ENCODE peak calls at places on chromosomes 11 and 22, in eight cellular contexts. One of them, this sample, is unnamed.

GRCh38 chr11:122746050-122746478 is 90.5 kb downstream of the UBASH3B start:
- ATAC-seq in effector memory CD8-positive, alpha-beta T cell: peak
- ATAC-seq in T-cell: peak
- ATAC-seq in stimulated activated effector memory CD8-positive, alpha-beta T cell treated with anti-CD3 and anti-CD28 coated beads, Interleukin-12 subunit alpha, Interleukin-12 subunit beta, amount 100 ng/mL, for 72 hours: peak
- ATAC-seq in aorta: no peak
- ATAC-seq in activated CD8-positive, alpha-beta memory T cell treated with anti-CD3 and anti-CD28 coated beads, Interleukin-2, amount 10 ng/mL, durations not matched to agents 7 days and 5 days: peak
- ATAC-seq in stimulated activated naive B cell treated with anti-CD40 and anti-IgM and Interleukin-4, amounts not matched to agents 10 μg/mL and 1 μg/mL and 100 μg/mL, for 72 hours: peak
- ATAC-seq in CD8-positive, alpha-beta T cell: peak
- ATAC-seq in this sample: peak

GRCh38 chr11:20671856-20672546 is 2.6 kb downstream of the NELL1 start:
- ATAC-seq in T-cell: no peak
- ATAC-seq in stimulated activated effector memory CD8-positive, alpha-beta T cell treated with anti-CD3 and anti-CD28 coated beads, Interleukin-12 subunit alpha, Interleukin-12 subunit beta, amount 100 ng/mL, for 72 hours: no peak
- ATAC-seq in effector memory CD8-positive, alpha-beta T cell: no peak
- ATAC-seq in stimulated activated naive B cell treated with anti-CD40 and anti-IgM and Interleukin-4, amounts not matched to agents 10 μg/mL and 1 μg/mL and 100 μg/mL, for 72 hours: no peak
- ATAC-seq in aorta: no peak
- ATAC-seq in activated CD8-positive, alpha-beta memory T cell treated with anti-CD3 and anti-CD28 coated beads, Interleukin-2, amount 10 ng/mL, durations not matched to agents 7 days and 5 days: no peak
- ATAC-seq in CD8-positive, alpha-beta T cell: no peak
- ATAC-seq in this sample: no peak

GRCh38 chr22:49667236-49667635 is 160.4 kb downstream of the BRD1 start:
- ATAC-seq in effector memory CD8-positive, alpha-beta T cell: peak
- ATAC-seq in stimulated activated naive B cell treated with anti-CD40 and anti-IgM and Interleukin-4, amounts not matched to agents 10 μg/mL and 1 μg/mL and 100 μg/mL, for 72 hours: no peak
- ATAC-seq in activated CD8-positive, alpha-beta memory T cell treated with anti-CD3 and anti-CD28 coated beads, Interleukin-2, amount 10 ng/mL, durations not matched to agents 7 days and 5 days: no peak
- ATAC-seq in CD8-positive, alpha-beta T cell: no peak
- ATAC-seq in aorta: no peak
- ATAC-seq in stimulated activated effector memory CD8-positive, alpha-beta T cell treated with anti-CD3 and anti-CD28 coated beads, Interleukin-12 subunit alpha, Interleukin-12 subunit beta, amount 100 ng/mL, for 72 hours: no peak
- ATAC-seq in T-cell: peak
- ATAC-seq in this sample: no peak

GRCh38 chr22:38170469-38170868 is 11.2 kb downstream of the PLA2G6 start:
- ATAC-seq in aorta: no peak
- ATAC-seq in stimulated activated naive B cell treated with anti-CD40 and anti-IgM and Interleukin-4, amounts not matched to agents 10 μg/mL and 1 μg/mL and 100 μg/mL, for 72 hours: no peak
- ATAC-seq in effector memory CD8-positive, alpha-beta T cell: no peak
- ATAC-seq in T-cell: no peak
- ATAC-seq in stimulated activated effector memory CD8-positive, alpha-beta T cell treated with anti-CD3 and anti-CD28 coated beads, Interleukin-12 subunit alpha, Interleukin-12 subunit beta, amount 100 ng/mL, for 72 hours: no peak
- ATAC-seq in activated CD8-positive, alpha-beta memory T cell treated with anti-CD3 and anti-CD28 coated beads, Interleukin-2, amount 10 ng/mL, durations not matched to agents 7 days and 5 days: no peak
- ATAC-seq in CD8-positive, alpha-beta T cell: no peak
- ATAC-seq in this sample: no peak

GRCh38 chr11:34330653-34331052 is 27.2 kb downstream of the ABTB2 start:
- ATAC-seq in activated CD8-positive, alpha-beta memory T cell treated with anti-CD3 and anti-CD28 coated beads, Interleukin-2, amount 10 ng/mL, durations not matched to agents 7 days and 5 days: no peak
- ATAC-seq in aorta: no peak
- ATAC-seq in stimulated activated effector memory CD8-positive, alpha-beta T cell treated with anti-CD3 and anti-CD28 coated beads, Interleukin-12 subunit alpha, Interleukin-12 subunit beta, amount 100 ng/mL, for 72 hours: no peak
- ATAC-seq in CD8-positive, alpha-beta T cell: no peak
- ATAC-seq in effector memory CD8-positive, alpha-beta T cell: no peak
- ATAC-seq in T-cell: no peak
- ATAC-seq in stimulated activated naive B cell treated with anti-CD40 and anti-IgM and Interleukin-4, amounts not matched to agents 10 μg/mL and 1 μg/mL and 100 μg/mL, for 72 hours: no peak
- ATAC-seq in this sample: no peak

GRCh38 chr11:129861702-129862107 is 33.7 kb downstream of the NFRKB start:
- ATAC-seq in aorta: peak
- ATAC-seq in stimulated activated effector memory CD8-positive, alpha-beta T cell treated with anti-CD3 and anti-CD28 coated beads, Interleukin-12 subunit alpha, Interleukin-12 subunit beta, amount 100 ng/mL, for 72 hours: no peak
- ATAC-seq in activated CD8-positive, alpha-beta memory T cell treated with anti-CD3 and anti-CD28 coated beads, Interleukin-2, amount 10 ng/mL, durations not matched to agents 7 days and 5 days: no peak
- ATAC-seq in CD8-positive, alpha-beta T cell: no peak
- ATAC-seq in effector memory CD8-positive, alpha-beta T cell: no peak
- ATAC-seq in stimulated activated naive B cell treated with anti-CD40 and anti-IgM and Interleukin-4, amounts not matched to agents 10 μg/mL and 1 μg/mL and 100 μg/mL, for 72 hours: no peak
- ATAC-seq in T-cell: no peak
- ATAC-seq in this sample: peak

GRCh38 chr11:94525933-94526332 is 13.7 kb downstream of the C11orf97 start:
- ATAC-seq in activated CD8-positive, alpha-beta memory T cell treated with anti-CD3 and anti-CD28 coated beads, Interleukin-2, amount 10 ng/mL, durations not matched to agents 7 days and 5 days: no peak
- ATAC-seq in aorta: no peak
- ATAC-seq in effector memory CD8-positive, alpha-beta T cell: no peak
- ATAC-seq in CD8-positive, alpha-beta T cell: no peak
- ATAC-seq in stimulated activated effector memory CD8-positive, alpha-beta T cell treated with anti-CD3 and anti-CD28 coated beads, Interleukin-12 subunit alpha, Interleukin-12 subunit beta, amount 100 ng/mL, for 72 hours: no peak
- ATAC-seq in stimulated activated naive B cell treated with anti-CD40 and anti-IgM and Interleukin-4, amounts not matched to agents 10 μg/mL and 1 μg/mL and 100 μg/mL, for 72 hours: no peak
- ATAC-seq in T-cell: no peak
- ATAC-seq in this sample: peak

GRCh38 chr22:29328566-29329500 is 13.3 kb upstream of the RASL10A start:
- ATAC-seq in aorta: no peak
- ATAC-seq in stimulated activated naive B cell treated with anti-CD40 and anti-IgM and Interleukin-4, amounts not matched to agents 10 μg/mL and 1 μg/mL and 100 μg/mL, for 72 hours: no peak
- ATAC-seq in effector memory CD8-positive, alpha-beta T cell: no peak
- ATAC-seq in T-cell: no peak
- ATAC-seq in stimulated activated effector memory CD8-positive, alpha-beta T cell treated with anti-CD3 and anti-CD28 coated beads, Interleukin-12 subunit alpha, Interleukin-12 subunit beta, amount 100 ng/mL, for 72 hours: no peak
- ATAC-seq in CD8-positive, alpha-beta T cell: no peak
- ATAC-seq in activated CD8-positive, alpha-beta memory T cell treated with anti-CD3 and anti-CD28 coated beads, Interleukin-2, amount 10 ng/mL, durations not matched to agents 7 days and 5 days: no peak
- ATAC-seq in this sample: no peak

GRCh38 chr11:111412293-111412692 is 33.2 kb upstream of the POU2AF1 start:
- ATAC-seq in CD8-positive, alpha-beta T cell: no peak
- ATAC-seq in stimulated activated effector memory CD8-positive, alpha-beta T cell treated with anti-CD3 and anti-CD28 coated beads, Interleukin-12 subunit alpha, Interleukin-12 subunit beta, amount 100 ng/mL, for 72 hours: no peak
- ATAC-seq in aorta: no peak
- ATAC-seq in effector memory CD8-positive, alpha-beta T cell: no peak
- ATAC-seq in stimulated activated naive B cell treated with anti-CD40 and anti-IgM and Interleukin-4, amounts not matched to agents 10 μg/mL and 1 μg/mL and 100 μg/mL, for 72 hours: no peak
- ATAC-seq in activated CD8-positive, alpha-beta memory T cell treated with anti-CD3 and anti-CD28 coated beads, Interleukin-2, amount 10 ng/mL, durations not matched to agents 7 days and 5 days: no peak
- ATAC-seq in T-cell: no peak
- ATAC-seq in this sample: no peak

GRCh38 chr11:97964332-97965004 is 1056.3 kb upstream of the CNTN5 start:
- ATAC-seq in T-cell: no peak
- ATAC-seq in stimulated activated effector memory CD8-positive, alpha-beta T cell treated with anti-CD3 and anti-CD28 coated beads, Interleukin-12 subunit alpha, Interleukin-12 subunit beta, amount 100 ng/mL, for 72 hours: no peak
- ATAC-seq in CD8-positive, alpha-beta T cell: no peak
- ATAC-seq in aorta: no peak
- ATAC-seq in stimulated activated naive B cell treated with anti-CD40 and anti-IgM and Interleukin-4, amounts not matched to agents 10 μg/mL and 1 μg/mL and 100 μg/mL, for 72 hours: no peak
- ATAC-seq in activated CD8-positive, alpha-beta memory T cell treated with anti-CD3 and anti-CD28 coated beads, Interleukin-2, amount 10 ng/mL, durations not matched to agents 7 days and 5 days: no peak
- ATAC-seq in effector memory CD8-positive, alpha-beta T cell: no peak
- ATAC-seq in this sample: no peak

GRCh38 chr11:67060111-67060522 is 3.5 kb downstream of the RHOD start:
- ATAC-seq in stimulated activated naive B cell treated with anti-CD40 and anti-IgM and Interleukin-4, amounts not matched to agents 10 μg/mL and 1 μg/mL and 100 μg/mL, for 72 hours: no peak
- ATAC-seq in T-cell: no peak
- ATAC-seq in CD8-positive, alpha-beta T cell: no peak
- ATAC-seq in aorta: no peak
- ATAC-seq in stimulated activated effector memory CD8-positive, alpha-beta T cell treated with anti-CD3 and anti-CD28 coated beads, Interleukin-12 subunit alpha, Interleukin-12 subunit beta, amount 100 ng/mL, for 72 hours: no peak
- ATAC-seq in effector memory CD8-positive, alpha-beta T cell: no peak
- ATAC-seq in activated CD8-positive, alpha-beta memory T cell treated with anti-CD3 and anti-CD28 coated beads, Interleukin-2, amount 10 ng/mL, durations not matched to agents 7 days and 5 days: no peak
- ATAC-seq in this sample: no peak

GRCh38 chr11:44893250-44894216 is 57.1 kb downstream of the TP53I11 start:
- ATAC-seq in effector memory CD8-positive, alpha-beta T cell: no peak
- ATAC-seq in aorta: peak
- ATAC-seq in stimulated activated naive B cell treated with anti-CD40 and anti-IgM and Interleukin-4, amounts not matched to agents 10 μg/mL and 1 μg/mL and 100 μg/mL, for 72 hours: no peak
- ATAC-seq in activated CD8-positive, alpha-beta memory T cell treated with anti-CD3 and anti-CD28 coated beads, Interleukin-2, amount 10 ng/mL, durations not matched to agents 7 days and 5 days: peak
- ATAC-seq in CD8-positive, alpha-beta T cell: no peak
- ATAC-seq in stimulated activated effector memory CD8-positive, alpha-beta T cell treated with anti-CD3 and anti-CD28 coated beads, Interleukin-12 subunit alpha, Interleukin-12 subunit beta, amount 100 ng/mL, for 72 hours: no peak
- ATAC-seq in T-cell: no peak
- ATAC-seq in this sample: no peak

GRCh38 chr11:2201542-2201941 is 29.9 kb upstream of the TH start:
- ATAC-seq in effector memory CD8-positive, alpha-beta T cell: no peak
- ATAC-seq in T-cell: no peak
- ATAC-seq in stimulated activated naive B cell treated with anti-CD40 and anti-IgM and Interleukin-4, amounts not matched to agents 10 μg/mL and 1 μg/mL and 100 μg/mL, for 72 hours: no peak
- ATAC-seq in activated CD8-positive, alpha-beta memory T cell treated with anti-CD3 and anti-CD28 coated beads, Interleukin-2, amount 10 ng/mL, durations not matched to agents 7 days and 5 days: no peak
- ATAC-seq in aorta: no peak
- ATAC-seq in CD8-positive, alpha-beta T cell: no peak
- ATAC-seq in stimulated activated effector memory CD8-positive, alpha-beta T cell treated with anti-CD3 and anti-CD28 coated beads, Interleukin-12 subunit alpha, Interleukin-12 subunit beta, amount 100 ng/mL, for 72 hours: no peak
- ATAC-seq in this sample: no peak

GRCh38 chr11:83078269-83078668 is 6.6 kb upstream of the RAB30 start:
- ATAC-seq in stimulated activated naive B cell treated with anti-CD40 and anti-IgM and Interleukin-4, amounts not matched to agents 10 μg/mL and 1 μg/mL and 100 μg/mL, for 72 hours: no peak
- ATAC-seq in activated CD8-positive, alpha-beta memory T cell treated with anti-CD3 and anti-CD28 coated beads, Interleukin-2, amount 10 ng/mL, durations not matched to agents 7 days and 5 days: no peak
- ATAC-seq in stimulated activated effector memory CD8-positive, alpha-beta T cell treated with anti-CD3 and anti-CD28 coated beads, Interleukin-12 subunit alpha, Interleukin-12 subunit beta, amount 100 ng/mL, for 72 hours: no peak
- ATAC-seq in aorta: no peak
- ATAC-seq in CD8-positive, alpha-beta T cell: no peak
- ATAC-seq in effector memory CD8-positive, alpha-beta T cell: no peak
- ATAC-seq in T-cell: no peak
- ATAC-seq in this sample: no peak

GRCh38 chr11:134815404-134815803 is 403.4 kb upstream of the B3GAT1 start:
- ATAC-seq in T-cell: no peak
- ATAC-seq in activated CD8-positive, alpha-beta memory T cell treated with anti-CD3 and anti-CD28 coated beads, Interleukin-2, amount 10 ng/mL, durations not matched to agents 7 days and 5 days: no peak
- ATAC-seq in CD8-positive, alpha-beta T cell: no peak
- ATAC-seq in stimulated activated naive B cell treated with anti-CD40 and anti-IgM and Interleukin-4, amounts not matched to agents 10 μg/mL and 1 μg/mL and 100 μg/mL, for 72 hours: no peak
- ATAC-seq in aorta: no peak
- ATAC-seq in stimulated activated effector memory CD8-positive, alpha-beta T cell treated with anti-CD3 and anti-CD28 coated beads, Interleukin-12 subunit alpha, Interleukin-12 subunit beta, amount 100 ng/mL, for 72 hours: peak
- ATAC-seq in effector memory CD8-positive, alpha-beta T cell: no peak
- ATAC-seq in this sample: no peak

GRCh38 chr11:867856-868358 is 25.3 kb downstream of the TSPAN4 start:
- ATAC-seq in T-cell: no peak
- ATAC-seq in aorta: no peak
- ATAC-seq in stimulated activated effector memory CD8-positive, alpha-beta T cell treated with anti-CD3 and anti-CD28 coated beads, Interleukin-12 subunit alpha, Interleukin-12 subunit beta, amount 100 ng/mL, for 72 hours: no peak
- ATAC-seq in stimulated activated naive B cell treated with anti-CD40 and anti-IgM and Interleukin-4, amounts not matched to agents 10 μg/mL and 1 μg/mL and 100 μg/mL, for 72 hours: no peak
- ATAC-seq in effector memory CD8-positive, alpha-beta T cell: no peak
- ATAC-seq in CD8-positive, alpha-beta T cell: no peak
- ATAC-seq in activated CD8-positive, alpha-beta memory T cell treated with anti-CD3 and anti-CD28 coated beads, Interleukin-2, amount 10 ng/mL, durations not matched to agents 7 days and 5 days: no peak
- ATAC-seq in this sample: no peak

GRCh38 chr22:41899992-41900651 is 14.8 kb downstream of the SHISA8 start:
- ATAC-seq in stimulated activated effector memory CD8-positive, alpha-beta T cell treated with anti-CD3 and anti-CD28 coated beads, Interleukin-12 subunit alpha, Interleukin-12 subunit beta, amount 100 ng/mL, for 72 hours: no peak
- ATAC-seq in aorta: no peak
- ATAC-seq in effector memory CD8-positive, alpha-beta T cell: no peak
- ATAC-seq in CD8-positive, alpha-beta T cell: no peak
- ATAC-seq in activated CD8-positive, alpha-beta memory T cell treated with anti-CD3 and anti-CD28 coated beads, Interleukin-2, amount 10 ng/mL, durations not matched to agents 7 days and 5 days: no peak
- ATAC-seq in T-cell: no peak
- ATAC-seq in stimulated activated naive B cell treated with anti-CD40 and anti-IgM and Interleukin-4, amounts not matched to agents 10 μg/mL and 1 μg/mL and 100 μg/mL, for 72 hours: no peak
- ATAC-seq in this sample: no peak

GRCh38 chr11:112050721-112051120 is 23.1 kb downstream of the PIH1D2 start:
- ATAC-seq in T-cell: no peak
- ATAC-seq in effector memory CD8-positive, alpha-beta T cell: no peak
- ATAC-seq in stimulated activated effector memory CD8-positive, alpha-beta T cell treated with anti-CD3 and anti-CD28 coated beads, Interleukin-12 subunit alpha, Interleukin-12 subunit beta, amount 100 ng/mL, for 72 hours: no peak
- ATAC-seq in CD8-positive, alpha-beta T cell: no peak
- ATAC-seq in activated CD8-positive, alpha-beta memory T cell treated with anti-CD3 and anti-CD28 coated beads, Interleukin-2, amount 10 ng/mL, durations not matched to agents 7 days and 5 days: no peak
- ATAC-seq in aorta: no peak
- ATAC-seq in stimulated activated naive B cell treated with anti-CD40 and anti-IgM and Interleukin-4, amounts not matched to agents 10 μg/mL and 1 μg/mL and 100 μg/mL, for 72 hours: peak
- ATAC-seq in this sample: no peak

GRCh38 chr11:60914620-60915249 is 777 bp downstream of the TMEM109 start:
- ATAC-seq in T-cell: peak
- ATAC-seq in aorta: peak
- ATAC-seq in stimulated activated effector memory CD8-positive, alpha-beta T cell treated with anti-CD3 and anti-CD28 coated beads, Interleukin-12 subunit alpha, Interleukin-12 subunit beta, amount 100 ng/mL, for 72 hours: peak
- ATAC-seq in stimulated activated naive B cell treated with anti-CD40 and anti-IgM and Interleukin-4, amounts not matched to agents 10 μg/mL and 1 μg/mL and 100 μg/mL, for 72 hours: peak
- ATAC-seq in CD8-positive, alpha-beta T cell: peak
- ATAC-seq in effector memory CD8-positive, alpha-beta T cell: peak
- ATAC-seq in activated CD8-positive, alpha-beta memory T cell treated with anti-CD3 and anti-CD28 coated beads, Interleukin-2, amount 10 ng/mL, durations not matched to agents 7 days and 5 days: peak
- ATAC-seq in this sample: peak

GRCh38 chr11:112004389-112004788 is 20.8 kb upstream of the DLAT start:
- ATAC-seq in effector memory CD8-positive, alpha-beta T cell: peak
- ATAC-seq in activated CD8-positive, alpha-beta memory T cell treated with anti-CD3 and anti-CD28 coated beads, Interleukin-2, amount 10 ng/mL, durations not matched to agents 7 days and 5 days: peak
- ATAC-seq in stimulated activated naive B cell treated with anti-CD40 and anti-IgM and Interleukin-4, amounts not matched to agents 10 μg/mL and 1 μg/mL and 100 μg/mL, for 72 hours: peak
- ATAC-seq in stimulated activated effector memory CD8-positive, alpha-beta T cell treated with anti-CD3 and anti-CD28 coated beads, Interleukin-12 subunit alpha, Interleukin-12 subunit beta, amount 100 ng/mL, for 72 hours: peak
- ATAC-seq in T-cell: no peak
- ATAC-seq in aorta: no peak
- ATAC-seq in CD8-positive, alpha-beta T cell: peak
- ATAC-seq in this sample: peak

GRCh38 chr22:24423519-24424000 is 3.8 kb upstream of the ADORA2A start:
- ATAC-seq in CD8-positive, alpha-beta T cell: no peak
- ATAC-seq in effector memory CD8-positive, alpha-beta T cell: peak
- ATAC-seq in stimulated activated effector memory CD8-positive, alpha-beta T cell treated with anti-CD3 and anti-CD28 coated beads, Interleukin-12 subunit alpha, Interleukin-12 subunit beta, amount 100 ng/mL, for 72 hours: peak
- ATAC-seq in stimulated activated naive B cell treated with anti-CD40 and anti-IgM and Interleukin-4, amounts not matched to agents 10 μg/mL and 1 μg/mL and 100 μg/mL, for 72 hours: peak
- ATAC-seq in T-cell: peak
- ATAC-seq in aorta: peak
- ATAC-seq in activated CD8-positive, alpha-beta memory T cell treated with anti-CD3 and anti-CD28 coated beads, Interleukin-2, amount 10 ng/mL, durations not matched to agents 7 days and 5 days: peak
- ATAC-seq in this sample: peak

GRCh38 chr22:38924197-38924952 is 33.0 kb upstream of the APOBEC3A start:
- ATAC-seq in stimulated activated naive B cell treated with anti-CD40 and anti-IgM and Interleukin-4, amounts not matched to agents 10 μg/mL and 1 μg/mL and 100 μg/mL, for 72 hours: no peak
- ATAC-seq in activated CD8-positive, alpha-beta memory T cell treated with anti-CD3 and anti-CD28 coated beads, Interleukin-2, amount 10 ng/mL, durations not matched to agents 7 days and 5 days: no peak
- ATAC-seq in T-cell: no peak
- ATAC-seq in effector memory CD8-positive, alpha-beta T cell: no peak
- ATAC-seq in stimulated activated effector memory CD8-positive, alpha-beta T cell treated with anti-CD3 and anti-CD28 coated beads, Interleukin-12 subunit alpha, Interleukin-12 subunit beta, amount 100 ng/mL, for 72 hours: no peak
- ATAC-seq in CD8-positive, alpha-beta T cell: no peak
- ATAC-seq in aorta: peak
- ATAC-seq in this sample: peak

GRCh38 chr22:23705358-23705757 is 14.5 kb downstream of the RGL4 start:
- ATAC-seq in aorta: no peak
- ATAC-seq in stimulated activated effector memory CD8-positive, alpha-beta T cell treated with anti-CD3 and anti-CD28 coated beads, Interleukin-12 subunit alpha, Interleukin-12 subunit beta, amount 100 ng/mL, for 72 hours: peak
- ATAC-seq in activated CD8-positive, alpha-beta memory T cell treated with anti-CD3 and anti-CD28 coated beads, Interleukin-2, amount 10 ng/mL, durations not matched to agents 7 days and 5 days: peak
- ATAC-seq in T-cell: peak
- ATAC-seq in stimulated activated naive B cell treated with anti-CD40 and anti-IgM and Interleukin-4, amounts not matched to agents 10 μg/mL and 1 μg/mL and 100 μg/mL, for 72 hours: no peak
- ATAC-seq in CD8-positive, alpha-beta T cell: peak
- ATAC-seq in effector memory CD8-positive, alpha-beta T cell: peak
- ATAC-seq in this sample: no peak

GRCh38 chr11:36398261-36398953 is 102.3 kb downstream of the PRR5L start:
- ATAC-seq in aorta: no peak
- ATAC-seq in stimulated activated effector memory CD8-positive, alpha-beta T cell treated with anti-CD3 and anti-CD28 coated beads, Interleukin-12 subunit alpha, Interleukin-12 subunit beta, amount 100 ng/mL, for 72 hours: no peak
- ATAC-seq in T-cell: no peak
- ATAC-seq in activated CD8-positive, alpha-beta memory T cell treated with anti-CD3 and anti-CD28 coated beads, Interleukin-2, amount 10 ng/mL, durations not matched to agents 7 days and 5 days: no peak
- ATAC-seq in effector memory CD8-positive, alpha-beta T cell: no peak
- ATAC-seq in CD8-positive, alpha-beta T cell: no peak
- ATAC-seq in stimulated activated naive B cell treated with anti-CD40 and anti-IgM and Interleukin-4, amounts not matched to agents 10 μg/mL and 1 μg/mL and 100 μg/mL, for 72 hours: no peak
- ATAC-seq in this sample: peak

GRCh38 chr11:104206936-104207335 is 43.0 kb upstream of the PDGFD start:
- ATAC-seq in stimulated activated effector memory CD8-positive, alpha-beta T cell treated with anti-CD3 and anti-CD28 coated beads, Interleukin-12 subunit alpha, Interleukin-12 subunit beta, amount 100 ng/mL, for 72 hours: no peak
- ATAC-seq in T-cell: no peak
- ATAC-seq in activated CD8-positive, alpha-beta memory T cell treated with anti-CD3 and anti-CD28 coated beads, Interleukin-2, amount 10 ng/mL, durations not matched to agents 7 days and 5 days: no peak
- ATAC-seq in stimulated activated naive B cell treated with anti-CD40 and anti-IgM and Interleukin-4, amounts not matched to agents 10 μg/mL and 1 μg/mL and 100 μg/mL, for 72 hours: no peak
- ATAC-seq in effector memory CD8-positive, alpha-beta T cell: no peak
- ATAC-seq in CD8-positive, alpha-beta T cell: no peak
- ATAC-seq in aorta: no peak
- ATAC-seq in this sample: no peak

GRCh38 chr22:39416319-39416718 is 16.7 kb downstream of the TAB1 start:
- ATAC-seq in T-cell: peak
- ATAC-seq in stimulated activated effector memory CD8-positive, alpha-beta T cell treated with anti-CD3 and anti-CD28 coated beads, Interleukin-12 subunit alpha, Interleukin-12 subunit beta, amount 100 ng/mL, for 72 hours: no peak
- ATAC-seq in CD8-positive, alpha-beta T cell: no peak
- ATAC-seq in aorta: no peak
- ATAC-seq in effector memory CD8-positive, alpha-beta T cell: no peak
- ATAC-seq in activated CD8-positive, alpha-beta memory T cell treated with anti-CD3 and anti-CD28 coated beads, Interleukin-2, amount 10 ng/mL, durations not matched to agents 7 days and 5 days: no peak
- ATAC-seq in stimulated activated naive B cell treated with anti-CD40 and anti-IgM and Interleukin-4, amounts not matched to agents 10 μg/mL and 1 μg/mL and 100 μg/mL, for 72 hours: no peak
- ATAC-seq in this sample: no peak

GRCh38 chr22:23235425-23235824 is 55.1 kb downstream of the BCR start:
- ATAC-seq in aorta: no peak
- ATAC-seq in stimulated activated effector memory CD8-positive, alpha-beta T cell treated with anti-CD3 and anti-CD28 coated beads, Interleukin-12 subunit alpha, Interleukin-12 subunit beta, amount 100 ng/mL, for 72 hours: no peak
- ATAC-seq in stimulated activated naive B cell treated with anti-CD40 and anti-IgM and Interleukin-4, amounts not matched to agents 10 μg/mL and 1 μg/mL and 100 μg/mL, for 72 hours: no peak
- ATAC-seq in effector memory CD8-positive, alpha-beta T cell: no peak
- ATAC-seq in CD8-positive, alpha-beta T cell: no peak
- ATAC-seq in T-cell: no peak
- ATAC-seq in activated CD8-positive, alpha-beta memory T cell treated with anti-CD3 and anti-CD28 coated beads, Interleukin-2, amount 10 ng/mL, durations not matched to agents 7 days and 5 days: no peak
- ATAC-seq in this sample: no peak

This sample was measured in esophagus mucosa.